ENCODE peak calls at places on chromosomes 12 and 14, in ten cellular contexts. C, F, E, O, Y, Q, M, X, H and T are unnamed samples.

GRCh38 chr14:58249611-58250010 is 5.0 kb downstream of the PSMA3 start:
- DNase-seq in C (no peak), F (no peak), E (no peak), O (no peak), Y (no peak), Q (no peak), M (no peak), X (no peak), H (no peak), T (no peak)

GRCh38 chr14:94334837-94335236 is 11.7 kb upstream of the SERPINA6 start:
- DNase-seq in C (no peak), F (no peak), E (no peak), O (no peak), Y (no peak), Q (no peak), M (no peak), X (no peak), H (peak), T (no peak)

GRCh38 chr14:39302124-39302810 is 68.6 kb downstream of the MIA2 start:
- DNase-seq in C (no peak), F (peak), E (no peak), O (no peak), Y (no peak), Q (no peak), M (no peak), X (no peak), H (peak), T (no peak)

GRCh38 chr12:45561488-45561887 is 168.0 kb upstream of the ARID2 start:
- DNase-seq in C (no peak), F (no peak), E (no peak), O (no peak), Y (no peak), Q (no peak), M (no peak), X (no peak), H (no peak), T (no peak)

GRCh38 chr14:99231850-99232401 is 40.1 kb downstream of the BCL11B start:
- DNase-seq in C (no peak), F (no peak), E (no peak), O (peak), Y (no peak), Q (peak), M (no peak), X (no peak), H (no peak), T (no peak)

GRCh38 chr14:51400142-51400541 is 160.1 kb downstream of the TMX1 start:
- DNase-seq in C (no peak), F (no peak), E (no peak), O (no peak), Y (no peak), Q (no peak), M (no peak), X (peak), H (no peak), T (no peak)

GRCh38 chr12:130952545-130952954 is 1.2 kb upstream of the ADGRD1 start:
- DNase-seq in C (no peak), F (no peak), E (no peak), O (no peak), Y (no peak), Q (no peak), M (no peak), X (no peak), H (no peak), T (no peak)

GRCh38 chr14:96626916-96627315 is 124.7 kb downstream of the PAPOLA start:
- DNase-seq in C (no peak), F (no peak), E (no peak), O (peak), Y (no peak), Q (no peak), M (no peak), X (no peak), H (no peak), T (no peak)

GRCh38 chr12:6405963-6406362 is 22.0 kb downstream of the LTBR start:
- DNase-seq in C (no peak), F (no peak), E (no peak), O (no peak), Y (no peak), Q (no peak), M (no peak), X (no peak), H (no peak), T (no peak)

GRCh38 chr12:108734200-108734906 is 3.0 kb upstream of the CORO1C start:
- DNase-seq in C (peak), F (peak), E (no peak), O (no peak), Y (peak), Q (no peak), M (no peak), X (peak), H (peak), T (no peak)

GRCh38 chr12:122123051-122123760 is 44.6 kb downstream of the MLXIP start:
- DNase-seq in C (peak), F (peak), E (peak), O (peak), Y (peak), Q (peak), M (peak), X (peak), H (peak), T (peak)

GRCh38 chr12:12016284-12017100 is 54.2 kb upstream of the BCL2L14 start:
- DNase-seq in C (no peak), F (no peak), E (no peak), O (no peak), Y (no peak), Q (no peak), M (no peak), X (no peak), H (peak), T (no peak)

GRCh38 chr12:46187023-46187422 is 81.8 kb downstream of the SLC38A1 start:
- DNase-seq in C (no peak), F (peak), E (no peak), O (no peak), Y (no peak), Q (no peak), M (no peak), X (peak), H (peak), T (no peak)

GRCh38 chr14:75861161-75861621 is 120.6 kb downstream of the TGFB3 start:
- DNase-seq in C (no peak), F (no peak), E (no peak), O (no peak), Y (no peak), Q (no peak), M (no peak), X (peak), H (peak), T (no peak)

GRCh38 chr14:64095620-64096019 is 198.6 kb downstream of the ESR2 start:
- DNase-seq in C (no peak), F (no peak), E (no peak), O (no peak), Y (no peak), Q (no peak), M (no peak), X (peak), H (no peak), T (no peak)

GRCh38 chr14:59161571-59162175 is 26.8 kb upstream of the DAAM1 start:
- DNase-seq in C (no peak), F (peak), E (no peak), O (no peak), Y (no peak), Q (peak), M (no peak), X (peak), H (peak), T (no peak)

GRCh38 chr12:123519151-123520001 is 14.1 kb downstream of the RILPL1 start:
- DNase-seq in C (no peak), F (peak), E (no peak), O (no peak), Y (no peak), Q (no peak), M (no peak), X (peak), H (no peak), T (no peak)

GRCh38 chr12:103771466-103771865 is 69.6 kb downstream of the NT5DC3 start:
- DNase-seq in C (peak), F (peak), E (no peak), O (peak), Y (peak), Q (no peak), M (peak), X (peak), H (peak), T (no peak)

GRCh38 chr14:23563473-23564180 is 4.0 kb downstream of the AP1G2 start:
- DNase-seq in C (no peak), F (no peak), E (no peak), O (no peak), Y (no peak), Q (no peak), M (no peak), X (no peak), H (no peak), T (no peak)

GRCh38 chr12:28710882-28711281 is 438.2 kb upstream of the FAR2 start:
- DNase-seq in C (no peak), F (no peak), E (no peak), O (no peak), Y (no peak), Q (no peak), M (no peak), X (peak), H (peak), T (no peak)

GRCh38 chr12:130555628-130556485 is 160.2 kb downstream of the RIMBP2 start:
- DNase-seq in C (no peak), F (no peak), E (no peak), O (no peak), Y (no peak), Q (no peak), M (peak), X (no peak), H (no peak), T (no peak)

GRCh38 chr14:68365228-68365627 is 427.6 kb downstream of the ZFP36L1 start:
- DNase-seq in C (no peak), F (peak), E (no peak), O (no peak), Y (no peak), Q (no peak), M (no peak), X (peak), H (peak), T (no peak)